ENCODE peak calls at places on chromosomes 4 and X, in six cellular contexts. One of them, this sample, is unnamed.

GRCh38 chr4:59608466-59608865 is 1591.7 kb upstream of the ADGRL3 start:
- DNase-seq in OCI-LY7: no peak
- DNase-seq in fibroblast of lung: peak
- DNase-seq in mammary epithelial cell: peak
- DNase-seq in PC-9: no peak
- DNase-seq in HCT116: no peak
- DNase-seq in this sample: no peak

GRCh38 chr4:177403746-177404145 is 38.5 kb downstream of the AGA start:
- DNase-seq in OCI-LY7: no peak
- DNase-seq in fibroblast of lung: peak
- DNase-seq in mammary epithelial cell: no peak
- DNase-seq in PC-9: no peak
- DNase-seq in HCT116: no peak
- DNase-seq in this sample: no peak

GRCh38 chrX:41923925-41924693 is 755 bp upstream of the CASK start:
- DNase-seq in OCI-LY7: peak
- DNase-seq in fibroblast of lung: peak
- DNase-seq in mammary epithelial cell: peak
- DNase-seq in PC-9: peak
- DNase-seq in HCT116: peak
- DNase-seq in this sample: peak

GRCh38 chr4:94345267-94345666 is 2.6 kb upstream of the HPGDS start:
- DNase-seq in OCI-LY7: no peak
- DNase-seq in fibroblast of lung: no peak
- DNase-seq in mammary epithelial cell: no peak
- DNase-seq in PC-9: no peak
- DNase-seq in HCT116: no peak
- DNase-seq in this sample: no peak

GRCh38 chr4:143531368-143531767 is 17.9 kb downstream of the SMARCA5 start:
- DNase-seq in OCI-LY7: peak
- DNase-seq in fibroblast of lung: no peak
- DNase-seq in mammary epithelial cell: no peak
- DNase-seq in PC-9: no peak
- DNase-seq in HCT116: no peak
- DNase-seq in this sample: no peak

GRCh38 chr4:144599621-144600020 is 46.3 kb upstream of the HHIP start:
- DNase-seq in OCI-LY7: no peak
- DNase-seq in fibroblast of lung: peak
- DNase-seq in mammary epithelial cell: no peak
- DNase-seq in PC-9: no peak
- DNase-seq in HCT116: no peak
- DNase-seq in this sample: no peak

GRCh38 chr4:156475322-156475721 is 496.3 kb downstream of the PDGFC start:
- DNase-seq in OCI-LY7: no peak
- DNase-seq in fibroblast of lung: peak
- DNase-seq in mammary epithelial cell: peak
- DNase-seq in PC-9: no peak
- DNase-seq in HCT116: peak
- DNase-seq in this sample: peak

GRCh38 chr4:124083706-124084105 is 628.8 kb downstream of the ANKRD50 start:
- DNase-seq in OCI-LY7: no peak
- DNase-seq in fibroblast of lung: no peak
- DNase-seq in mammary epithelial cell: no peak
- DNase-seq in PC-9: no peak
- DNase-seq in HCT116: no peak
- DNase-seq in this sample: no peak

GRCh38 chr4:66575024-66575696 is 904.9 kb upstream of the EPHA5 start:
- DNase-seq in OCI-LY7: no peak
- DNase-seq in fibroblast of lung: peak
- DNase-seq in mammary epithelial cell: peak
- DNase-seq in PC-9: peak
- DNase-seq in HCT116: no peak
- DNase-seq in this sample: peak
- H2AFZ ChIP-seq in OCI-LY7: no peak
- H2AFZ ChIP-seq in fibroblast of lung: no peak
- H2AFZ ChIP-seq in mammary epithelial cell: peak
- H2AFZ ChIP-seq in PC-9: no peak
- H2AFZ ChIP-seq in HCT116: no peak
- H2AFZ ChIP-seq in this sample: no peak

GRCh38 chr4:101081695-101082369 is 265.5 kb downstream of the PPP3CA start:
- DNase-seq in OCI-LY7: no peak
- DNase-seq in fibroblast of lung: no peak
- DNase-seq in mammary epithelial cell: peak
- DNase-seq in PC-9: no peak
- DNase-seq in HCT116: no peak
- DNase-seq in this sample: no peak
- H3K27ac ChIP-seq in OCI-LY7: no peak
- H3K27ac ChIP-seq in fibroblast of lung: no peak
- H3K27ac ChIP-seq in mammary epithelial cell: no peak
- H3K27ac ChIP-seq in PC-9: no peak
- H3K27ac ChIP-seq in HCT116: no peak
- H3K27ac ChIP-seq in this sample: no peak

DNA sequence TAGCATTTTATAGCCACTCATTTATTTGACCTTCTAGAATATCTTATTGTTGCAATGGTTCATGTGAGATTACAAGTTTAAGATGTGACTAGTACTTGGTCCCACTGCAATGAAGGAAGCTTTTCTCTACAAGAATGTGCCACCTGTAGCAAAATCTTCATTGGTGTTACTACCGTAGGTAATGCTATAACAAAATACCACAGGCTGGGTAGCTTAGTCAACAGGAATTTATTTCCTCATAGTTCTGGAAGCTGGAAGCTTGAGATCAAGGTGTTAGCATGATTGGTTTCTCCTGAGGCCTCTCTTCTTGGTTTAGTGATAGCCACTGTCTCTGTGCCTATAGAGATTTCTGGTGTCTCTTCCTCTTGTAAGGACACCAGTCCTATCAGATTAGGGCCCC is 441.0 kb downstream of the GPM6A start:
- DNase-seq in OCI-LY7: no peak
- DNase-seq in fibroblast of lung: peak
- DNase-seq in mammary epithelial cell: peak
- DNase-seq in PC-9: no peak
- DNase-seq in HCT116: no peak
- DNase-seq in this sample: no peak
- H2AFZ ChIP-seq in OCI-LY7: peak
- H2AFZ ChIP-seq in fibroblast of lung: no peak
- H2AFZ ChIP-seq in mammary epithelial cell: no peak
- H2AFZ ChIP-seq in PC-9: no peak
- H2AFZ ChIP-seq in HCT116: peak
- H2AFZ ChIP-seq in this sample: no peak

GRCh38 chr4:89300060-89300459 is 7.5 kb downstream of the GPRIN3 start:
- DNase-seq in OCI-LY7: no peak
- DNase-seq in fibroblast of lung: no peak
- DNase-seq in mammary epithelial cell: no peak
- DNase-seq in PC-9: no peak
- DNase-seq in HCT116: no peak
- DNase-seq in this sample: no peak
- H3K27ac ChIP-seq in OCI-LY7: peak
- H3K27ac ChIP-seq in fibroblast of lung: no peak
- H3K27ac ChIP-seq in mammary epithelial cell: no peak
- H3K27ac ChIP-seq in PC-9: no peak
- H3K27ac ChIP-seq in HCT116: no peak
- H3K27ac ChIP-seq in this sample: no peak

GRCh38 chrX:101051549-101052302 is at the start of gene TRMT2B:
- DNase-seq in OCI-LY7: peak
- DNase-seq in fibroblast of lung: peak
- DNase-seq in mammary epithelial cell: peak
- DNase-seq in PC-9: peak
- DNase-seq in HCT116: peak
- DNase-seq in this sample: peak

GRCh38 chrX:101051153-101051548 is 760 bp downstream of the TRMT2B start:
- DNase-seq in OCI-LY7: no peak
- DNase-seq in fibroblast of lung: no peak
- DNase-seq in mammary epithelial cell: no peak
- DNase-seq in PC-9: no peak
- DNase-seq in HCT116: no peak
- DNase-seq in this sample: no peak
- H2AFZ ChIP-seq in OCI-LY7: peak
- H2AFZ ChIP-seq in fibroblast of lung: peak
- H2AFZ ChIP-seq in mammary epithelial cell: peak
- H2AFZ ChIP-seq in PC-9: peak
- H2AFZ ChIP-seq in HCT116: no peak
- H2AFZ ChIP-seq in this sample: peak

DNA sequence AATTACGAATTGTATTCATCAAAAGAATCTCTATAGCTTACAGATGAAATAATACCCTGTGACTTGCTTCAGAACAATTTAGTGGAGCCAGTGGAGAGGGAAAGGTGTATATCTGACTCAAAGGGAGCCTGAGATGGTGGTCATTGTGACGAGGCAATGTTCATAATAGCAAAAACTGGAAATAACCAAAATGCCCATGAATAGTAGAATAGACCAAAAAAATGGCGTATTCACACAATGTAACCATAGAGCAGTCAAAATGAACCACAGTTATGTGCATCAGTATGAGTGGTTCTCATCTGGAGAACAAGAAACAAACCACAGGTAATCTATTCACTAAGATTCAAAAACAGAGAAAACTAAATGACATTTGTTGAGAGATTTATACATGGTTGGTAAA is 125.3 kb upstream of the CLNK start:
- DNase-seq in OCI-LY7: no peak
- DNase-seq in fibroblast of lung: peak
- DNase-seq in mammary epithelial cell: no peak
- DNase-seq in PC-9: no peak
- DNase-seq in HCT116: no peak
- DNase-seq in this sample: no peak
- H3K27ac ChIP-seq in OCI-LY7: no peak
- H3K27ac ChIP-seq in fibroblast of lung: no peak
- H3K27ac ChIP-seq in mammary epithelial cell: no peak
- H3K27ac ChIP-seq in PC-9: no peak
- H3K27ac ChIP-seq in HCT116: no peak
- H3K27ac ChIP-seq in this sample: no peak

GRCh38 chr4:109052699-109053656 is 249.5 kb downstream of the COL25A1 start:
- DNase-seq in OCI-LY7: no peak
- DNase-seq in fibroblast of lung: peak
- DNase-seq in mammary epithelial cell: no peak
- DNase-seq in PC-9: no peak
- DNase-seq in HCT116: no peak
- DNase-seq in this sample: no peak
- H2AFZ ChIP-seq in OCI-LY7: no peak
- H2AFZ ChIP-seq in fibroblast of lung: no peak
- H2AFZ ChIP-seq in mammary epithelial cell: no peak
- H2AFZ ChIP-seq in PC-9: no peak
- H2AFZ ChIP-seq in HCT116: no peak
- H2AFZ ChIP-seq in this sample: no peak

DNA sequence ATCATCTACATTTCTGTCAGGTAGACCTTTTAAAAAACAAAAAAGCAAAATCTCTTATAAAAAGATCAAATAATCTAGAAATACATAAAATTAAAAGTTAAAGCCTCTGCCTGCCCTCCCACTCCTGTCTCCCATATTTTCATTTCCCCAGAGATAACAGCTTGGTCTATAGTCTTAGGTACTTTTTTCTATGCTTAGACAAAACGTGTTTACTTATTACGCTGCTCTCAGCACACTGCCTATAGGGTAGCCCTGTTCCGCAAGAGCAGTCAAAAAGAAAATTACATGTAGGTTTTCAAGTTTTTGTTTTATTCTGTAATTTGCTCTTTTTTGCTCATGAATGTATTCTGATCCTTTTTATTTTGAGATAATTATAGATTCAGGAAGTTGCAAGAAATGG is 73.3 kb downstream of the TAF1 start:
- DNase-seq in OCI-LY7: no peak
- DNase-seq in fibroblast of lung: no peak
- DNase-seq in mammary epithelial cell: no peak
- DNase-seq in PC-9: no peak
- DNase-seq in HCT116: no peak
- DNase-seq in this sample: no peak
- H3K27ac ChIP-seq in OCI-LY7: no peak
- H3K27ac ChIP-seq in fibroblast of lung: no peak
- H3K27ac ChIP-seq in mammary epithelial cell: no peak
- H3K27ac ChIP-seq in PC-9: no peak
- H3K27ac ChIP-seq in HCT116: no peak
- H3K27ac ChIP-seq in this sample: no peak

DNA sequence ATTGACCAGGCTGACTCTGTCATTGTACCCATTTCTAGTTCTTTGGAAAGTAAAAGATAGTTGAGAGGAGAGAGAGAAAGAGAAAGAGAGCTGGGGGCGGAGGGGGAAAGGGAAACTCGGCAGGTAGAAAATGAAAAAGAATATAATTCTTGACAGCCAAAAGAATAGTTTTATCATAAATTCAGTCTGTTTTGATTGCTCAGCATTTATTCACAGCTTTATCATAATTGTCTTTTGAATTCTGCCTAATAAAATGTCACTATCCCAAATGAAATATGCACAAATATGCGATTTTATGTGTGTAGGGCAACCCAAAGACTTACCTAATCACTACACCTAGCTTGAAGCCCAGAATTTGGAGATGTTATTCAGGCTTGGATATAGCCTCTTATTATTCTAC is 1024.0 kb upstream of the PABPC4L start:
- DNase-seq in OCI-LY7: no peak
- DNase-seq in fibroblast of lung: no peak
- DNase-seq in mammary epithelial cell: no peak
- DNase-seq in PC-9: no peak
- DNase-seq in HCT116: no peak
- DNase-seq in this sample: no peak
- H2AFZ ChIP-seq in OCI-LY7: no peak
- H2AFZ ChIP-seq in fibroblast of lung: no peak
- H2AFZ ChIP-seq in mammary epithelial cell: no peak
- H2AFZ ChIP-seq in PC-9: no peak
- H2AFZ ChIP-seq in HCT116: no peak
- H2AFZ ChIP-seq in this sample: no peak